ENCODE peak calls at places on chromosomes 5 and 9, in five cellular contexts. Q, F, S, X and B are unnamed samples.

GRCh38 chr5:5658226-5658625 is 235.7 kb downstream of the ICE1 start:
- DNase-seq in Q (no peak), F (no peak), S (no peak), X (no peak), B (peak; percentile 58)

GRCh38 chr5:33810491-33811120 is 81.2 kb downstream of the ADAMTS12 start:
- DNase-seq in S (no peak), F (no peak), X (no peak), Q (no peak), B (no peak)

GRCh38 chr9:113138760-113139159 is 12.0 kb upstream of the SLC31A2 start:
- DNase-seq in S (no peak), Q (no peak), F (no peak), X (no peak), B (no peak)

GRCh38 chr9:85716031-85716877 is 25.5 kb downstream of the AGTPBP1 start:
- DNase-seq in X (no peak), S (no peak), F (no peak), Q (no peak), B (no peak)

GRCh38 chr9:98994226-98995058 is 50.7 kb downstream of the COL15A1 start:
- DNase-seq in S (no peak), X (peak; percentile 34), F (no peak), Q (no peak), B (no peak)

GRCh38 chr5:137453476-137454080 is 45.5 kb downstream of the SPOCK1 start:
- DNase-seq in Q (peak; percentile 18), X (no peak), F (no peak), S (no peak), B (no peak)

GRCh38 chr9:110842169-110842568 is 173.6 kb downstream of the MUSK start:
- DNase-seq in S (no peak), Q (no peak), X (no peak), F (no peak), B (no peak)

GRCh38 chr9:70398145-70398556 is 16.3 kb downstream of the KLF9 start:
- DNase-seq in X (no peak), S (no peak), F (no peak), Q (no peak), B (no peak)

GRCh38 chr5:4547547-4547946 is 592.6 kb upstream of the ADAMTS16 start:
- DNase-seq in F (no peak), X (no peak), S (no peak), Q (no peak), B (no peak)

GRCh38 chr5:151140686-151141459 is 16.7 kb downstream of the ANXA6 start:
- DNase-seq in X (no peak), Q (no peak), S (no peak), F (no peak), B (no peak)

GRCh38 chr9:98491231-98491651 is 217.5 kb downstream of the GABBR2 start:
- DNase-seq in Q (no peak), X (no peak), S (no peak), F (no peak), B (no peak)

GRCh38 chr5:57940879-57941278 is 458.3 kb upstream of the ACTBL2 start:
- DNase-seq in F (no peak), X (no peak), Q (no peak), S (no peak), B (no peak)

GRCh38 chr9:137269231-137269772 is 8.2 kb upstream of the TOR4A start:
- DNase-seq in S (no peak), X (no peak), Q (no peak), F (no peak), B (no peak)

GRCh38 chr9:15149450-15149849 is 157.6 kb downstream of the TTC39B start:
- DNase-seq in Q (no peak), X (peak; percentile 26), S (no peak), F (no peak), B (no peak)

GRCh38 chr5:76192837-76193236 is 109.7 kb downstream of the SV2C start:
- DNase-seq in Q (no peak), F (no peak), S (no peak), X (no peak), B (no peak)

GRCh38 chr5:137289856-137290255 is 209.3 kb downstream of the SPOCK1 start:
- DNase-seq in Q (no peak), X (no peak), S (no peak), F (no peak), B (no peak)

GRCh38 chr5:178381921-178382688 is 149.5 kb upstream of the PHYKPL start:
- DNase-seq in F (no peak), X (no peak), S (no peak), Q (no peak), B (no peak)

GRCh38 chr9:76598971-76599370 is 140.0 kb downstream of the GCNT1 start:
- DNase-seq in X (no peak), S (no peak), Q (no peak), F (no peak), B (no peak)

GRCh38 chr5:97163360-97163764 is 19.7 kb downstream of the RIOK2 start:
- DNase-seq in Q (no peak), F (no peak), S (no peak), X (peak; percentile 20), B (no peak)

GRCh38 chr9:131992906-131993657 is 86.6 kb downstream of the MED27 start:
- DNase-seq in X (no peak), F (no peak), S (no peak), Q (no peak), B (no peak)